ENCODE peak calls at places on chromosomes 1 and 21, in six cellular contexts. V is lower lobe of right lung, C is fibroblast of mammary gland, B is cardiac muscle cell, E is esophagus squamous epithelium, Q is A549. N is an unnamed sample.

GRCh38 chr1:3320246-3321152 is 134.0 kb upstream of the ARHGEF16 start:
- DNase-seq in V (peak), C (peak), B (no peak), E (no peak), Q (no peak), N (no peak)

GRCh38 chr1:154733621-154734020 is 125.6 kb upstream of the ADAR start:
- DNase-seq in V (no peak), C (no peak), B (no peak), E (no peak), Q (no peak), N (no peak)

GRCh38 chr1:196690582-196690981 is 38.7 kb downstream of the CFH start:
- DNase-seq in V (no peak), C (no peak), B (no peak), E (no peak), Q (no peak), N (no peak)

GRCh38 chr21:40881767-40882166 is 34.8 kb upstream of the DSCAM start:
- DNase-seq in V (no peak), C (no peak), B (no peak), E (no peak), Q (no peak), N (no peak)

GRCh38 chr1:201169971-201170532 is 15.8 kb upstream of the TMEM9 start:
- DNase-seq in V (no peak), C (no peak), B (peak), E (no peak), Q (no peak), N (no peak)

GRCh38 chr1:150072959-150073358 is 5.4 kb downstream of the VPS45 start:
- DNase-seq in V (no peak), C (peak), B (no peak), E (no peak), Q (peak), N (peak)

GRCh38 chr1:165768513-165769394 is at the start of gene TMCO1:
- DNase-seq in V (peak), C (peak), B (peak), E (peak), Q (peak), N (peak)

GRCh38 chr1:3474421-3474820 is 20.0 kb downstream of the ARHGEF16 start:
- DNase-seq in V (no peak), C (no peak), B (no peak), E (no peak), Q (no peak), N (no peak)

GRCh38 chr1:232950919-232951579 is 638 bp downstream of the NTPCR start:
- DNase-seq in V (no peak), C (no peak), B (peak), E (no peak), Q (peak), N (peak)

GRCh38 chr1:171137580-171137979 is 46.9 kb downstream of the FMO3 start:
- DNase-seq in V (no peak), C (peak), B (no peak), E (no peak), Q (no peak), N (no peak)

GRCh38 chr1:218475699-218476098 is 130.6 kb downstream of the TGFB2 start:
- DNase-seq in V (no peak), C (no peak), B (no peak), E (no peak), Q (no peak), N (no peak)

GRCh38 chr1:218474089-218474488 is 129.0 kb downstream of the TGFB2 start:
- DNase-seq in V (no peak), C (no peak), B (no peak), E (no peak), Q (no peak), N (no peak)

GRCh38 chr1:218473527-218473926 is 128.4 kb downstream of the TGFB2 start:
- DNase-seq in V (no peak), C (peak), B (no peak), E (no peak), Q (no peak), N (no peak)

GRCh38 chr1:218476385-218476784 is 131.2 kb downstream of the TGFB2 start:
- DNase-seq in V (no peak), C (peak), B (no peak), E (no peak), Q (peak), N (no peak)

GRCh38 chr1:218475275-218475674 is 130.1 kb downstream of the TGFB2 start:
- DNase-seq in V (no peak), C (no peak), B (no peak), E (no peak), Q (peak), N (no peak)
- TF ChIP-seq CTCF in V (no peak), C (no peak), B (no peak), E (no peak), Q (peak), N (no peak)

DNA sequence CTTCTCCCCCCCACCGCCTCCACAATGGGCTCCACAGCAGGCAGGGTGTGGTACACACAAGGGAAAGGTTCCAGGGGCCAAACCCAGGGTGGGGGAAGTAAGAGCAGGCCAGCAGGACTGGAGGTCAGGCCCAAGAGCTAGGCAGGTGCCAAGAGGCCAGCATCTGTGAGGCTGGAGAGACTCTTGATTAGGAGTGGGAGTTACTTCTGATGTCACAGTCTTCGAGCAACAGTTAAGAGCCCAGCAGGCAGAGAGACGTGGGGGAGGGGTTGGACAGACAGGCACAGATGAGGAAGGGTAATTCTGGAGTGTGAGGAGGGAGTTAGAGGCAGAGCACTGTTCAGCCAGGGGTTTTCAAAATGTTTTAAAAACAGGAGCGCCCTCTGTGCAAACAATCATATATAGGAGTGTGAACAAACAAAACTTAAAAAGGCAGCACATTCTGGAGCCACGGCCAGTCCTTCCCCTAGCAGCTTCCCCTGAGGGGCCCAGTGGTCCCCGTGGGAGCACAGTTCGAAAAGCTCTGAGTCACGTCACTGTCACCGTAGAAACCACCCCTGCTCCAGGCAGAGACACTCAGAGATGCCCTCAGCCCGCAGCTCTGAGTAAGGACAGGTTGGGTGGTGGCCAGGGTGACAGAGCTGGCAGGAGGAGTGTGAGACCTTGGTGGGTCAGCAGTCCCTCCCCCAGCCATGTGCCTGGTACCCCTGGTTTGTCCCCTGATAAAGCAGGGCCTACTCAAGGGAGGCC is 55.6 kb downstream of the SLC9A1 start:
- DNase-seq in V (peak), C (peak), B (peak), E (no peak), Q (peak), N (peak)
- TF ChIP-seq CTCF in V (no peak), C (no peak), B (no peak), E (no peak), Q (no peak), N (no peak)

GRCh38 chr1:194825382-194825781 is 1639.0 kb upstream of the B3GALT2 start:
- DNase-seq in V (no peak), C (no peak), B (no peak), E (no peak), Q (no peak), N (no peak)
- TF ChIP-seq CTCF in V (no peak), C (no peak), B (no peak), E (no peak), Q (no peak), N (no peak)

DNA sequence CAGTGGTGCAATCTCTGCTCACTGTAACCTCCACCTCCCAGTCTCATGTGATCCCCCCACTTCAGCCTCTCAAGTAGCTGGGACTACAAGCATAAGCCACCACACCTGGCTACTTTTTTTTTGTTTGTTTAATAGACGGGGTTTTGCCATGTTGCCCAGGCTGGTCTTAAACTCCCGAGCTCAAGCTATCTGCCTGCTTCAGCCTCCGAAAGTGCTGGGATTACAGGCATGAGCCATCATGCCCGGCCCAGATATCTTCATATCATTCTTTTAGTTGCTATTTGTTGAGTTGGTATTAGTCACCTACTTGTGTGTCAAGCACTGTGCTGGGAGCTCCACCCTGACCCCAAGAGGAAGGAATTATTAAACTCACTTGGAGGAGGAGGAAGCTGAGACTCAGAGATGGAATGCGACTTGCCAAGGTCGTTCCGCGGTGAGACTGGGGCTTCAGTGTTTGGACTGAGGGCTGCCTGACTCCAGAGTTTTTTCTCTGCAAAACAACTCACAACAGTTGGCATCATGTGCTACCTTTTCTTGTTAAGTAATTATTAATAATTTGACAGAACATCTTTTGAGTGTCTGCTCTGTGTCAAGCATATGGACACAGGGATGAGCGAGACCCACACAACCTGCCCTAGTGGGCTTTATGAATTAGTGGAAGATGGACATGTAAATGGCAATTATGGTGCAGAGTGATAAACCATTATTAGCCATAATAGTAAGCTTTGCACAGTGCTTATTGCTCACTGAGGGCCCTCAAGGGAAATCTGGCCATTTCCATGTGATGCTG is 132.0 kb downstream of the FOXD2 start:
- DNase-seq in V (peak), C (peak), B (peak), E (no peak), Q (peak), N (no peak)
- TF ChIP-seq CTCF in V (peak), C (peak), B (peak), E (peak), Q (peak), N (no peak)

GRCh38 chr1:230087034-230087721 is 20.1 kb downstream of the GALNT2 start:
- DNase-seq in V (no peak), C (no peak), B (no peak), E (no peak), Q (no peak), N (no peak)
- TF ChIP-seq CTCF in V (no peak), C (no peak), B (no peak), E (no peak), Q (no peak), N (no peak)

N was measured in GM20000.